ENCODE peak calls at places on chromosomes 3 and 15, in eight cellular contexts. X is GM23248, C is tibial artery, A is astrocyte, W is upper lobe of right lung, Z is neuronal stem cell, F is ovary, T is mammary epithelial cell. J is an unnamed sample.

GRCh38 chr3:44942202-44942921 is 33.6 kb downstream of the ZDHHC3 start:
- DNase-seq in X (peak; percentile 80), C (no peak), A (peak; percentile 43), W (no peak), Z (no peak), F (no peak), T (peak; percentile 71), J (no peak)

GRCh38 chr3:56197991-56198390 is 270.3 kb downstream of the ERC2 start:
- DNase-seq in X (no peak), C (no peak), A (no peak), W (no peak), Z (no peak), F (no peak), T (no peak), J (no peak)

GRCh38 chr15:38652998-38653397 is 88.4 kb upstream of the RASGRP1 start:
- DNase-seq in X (no peak), C (no peak), A (no peak), W (no peak), Z (no peak), F (no peak), T (no peak), J (peak; percentile 20)

GRCh38 chr15:20340931-20341661 is 200.5 kb downstream of the GOLGA6L6 start:
- DNase-seq in X (no peak), C (peak; percentile 56), A (no peak), W (peak; percentile 90), Z (no peak), F (peak; percentile 58), T (peak; percentile 57), J (no peak)

GRCh38 chr3:61571516-61572336 is 10.4 kb downstream of the PTPRG start:
- DNase-seq in X (peak; percentile 84), C (peak; percentile 58), A (peak; percentile 95), W (no peak), Z (no peak), F (no peak), T (no peak), J (peak; percentile 50)

GRCh38 chr3:152943645-152944044 is 108.7 kb downstream of the P2RY1 start:
- DNase-seq in X (peak; percentile 17), C (no peak), A (peak; percentile 10), W (no peak), Z (no peak), F (no peak), T (peak; percentile 25), J (no peak)

GRCh38 chr15:33834892-33835730 is 133.2 kb upstream of the CHRM5 start:
- DNase-seq in X (peak; percentile 9), C (no peak), A (no peak), W (no peak), Z (no peak), F (no peak), T (no peak), J (peak; percentile 77)

GRCh38 chr3:51434746-51435323 is 43.8 kb downstream of the RBM15B start:
- DNase-seq in X (peak; percentile 59), C (no peak), A (peak; percentile 16), W (no peak), Z (peak; percentile 31), F (no peak), T (peak; percentile 43), J (peak; percentile 84)

GRCh38 chr3:195077611-195078540 is 193.1 kb downstream of the XXYLT1 start:
- DNase-seq in X (no peak), C (no peak), A (no peak), W (peak; percentile 57), Z (no peak), F (no peak), T (no peak), J (no peak)

GRCh38 chr3:66297917-66298316 is 77.1 kb downstream of the SLC25A26 start:
- DNase-seq in X (peak; percentile 86), C (no peak), A (peak; percentile 93), W (no peak), Z (no peak), F (no peak), T (peak; percentile 1), J (no peak)

GRCh38 chr3:55690746-55691540 is 203.8 kb upstream of the WNT5A start:
- DNase-seq in X (no peak), C (no peak), A (no peak), W (no peak), Z (peak; percentile 51), F (no peak), T (no peak), J (peak; percentile 78)

GRCh38 chr3:47781685-47782537 is at the start of gene SMARCC1:
- DNase-seq in X (peak; percentile 99), C (peak; percentile 97), A (peak; percentile 91), W (peak; percentile 99), Z (peak; percentile 97), F (peak; percentile 98), T (peak; percentile 98), J (peak; percentile 99)

GRCh38 chr15:90165659-90166489 is 35.3 kb upstream of the SEMA4B start:
- DNase-seq in X (peak; percentile 99), C (peak; percentile 64), A (peak; percentile 99), W (peak; percentile 92), Z (no peak), F (no peak), T (peak; percentile 100), J (no peak)

GRCh38 chr3:130093741-130094391 is 12.2 kb downstream of the ALG1L2 start:
- DNase-seq in X (no peak), C (no peak), A (no peak), W (no peak), Z (no peak), F (no peak), T (no peak), J (peak; percentile 51)

GRCh38 chr3:84724877-84725276 is 233.9 kb upstream of the CADM2 start:
- DNase-seq in X (peak; percentile 43), C (no peak), A (peak; percentile 86), W (no peak), Z (no peak), F (no peak), T (peak; percentile 1), J (no peak)

GRCh38 chr3:114508976-114509375 is 215.1 kb downstream of the TIGIT start:
- DNase-seq in X (peak; percentile 19), C (no peak), A (no peak), W (no peak), Z (no peak), F (no peak), T (no peak), J (peak; percentile 18)

GRCh38 chr15:62879770-62880169 is 162.8 kb upstream of the TPM1 start:
- DNase-seq in X (no peak), C (no peak), A (no peak), W (no peak), Z (no peak), F (no peak), T (no peak), J (no peak)

GRCh38 chr3:149186219-149186618 is 35.4 kb downstream of the CP start:
- DNase-seq in X (no peak), C (no peak), A (no peak), W (no peak), Z (no peak), F (no peak), T (no peak), J (no peak)
- H3K4me3 ChIP-seq in X (no peak overlapping the region), C (no peak overlapping the region), A (no peak overlapping the region), W (no peak overlapping the region), Z (no peak overlapping the region), F (no peak overlapping the region), T (no peak overlapping the region), J (no peak overlapping the region)

DNA sequence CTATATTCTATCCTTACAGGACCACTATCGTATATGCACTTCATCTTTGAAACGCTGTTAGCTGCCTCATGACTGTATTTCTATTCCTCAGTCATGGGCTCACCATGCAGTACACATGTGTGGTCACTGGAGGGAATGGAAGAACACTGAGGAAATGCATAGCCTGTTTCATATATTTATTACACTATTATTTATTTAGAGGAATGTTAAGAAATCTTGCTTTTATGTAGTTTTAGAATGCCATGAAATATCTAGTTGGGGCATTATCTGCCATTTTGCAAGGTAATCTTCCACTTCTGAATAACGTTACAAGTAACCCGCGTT is 155.7 kb downstream of the IGF1R start:
- DNase-seq in X (peak; percentile 41), C (no peak), A (no peak), W (no peak), Z (no peak), F (no peak), T (no peak), J (no peak)
- H3K4me1 ChIP-seq in X (peaks cover 41% of the 10 kb centered on the region), C (peaks cover 4% of the 10 kb centered on the region), A (peaks cover 36% of the 10 kb centered on the region), W (peaks cover 33% of the 10 kb centered on the region), Z (peaks cover 35% of the 10 kb centered on the region), F (peaks cover 30% of the 10 kb centered on the region), T (peaks cover 39% of the 10 kb centered on the region), J (peaks cover 66% of the 10 kb centered on the region)

GRCh38 chr3:106126836-106127235 is 258.0 kb upstream of the CBLB start:
- DNase-seq in X (no peak), C (no peak), A (no peak), W (no peak), Z (no peak), F (no peak), T (no peak), J (no peak)
- H3K4me3 ChIP-seq in X (peak overlapping the region; percentile 52), C (no peak overlapping the region), A (no peak overlapping the region), W (no peak overlapping the region), Z (no peak overlapping the region), F (no peak overlapping the region), T (no peak overlapping the region), J (no peak overlapping the region)

GRCh38 chr3:49006591-49007067 is 562 bp upstream of the WDR6 start:
- DNase-seq in X (peak; percentile 76), C (peak; percentile 40), A (peak; percentile 52), W (peak; percentile 76), Z (no peak), F (peak; percentile 81), T (no peak), J (peak; percentile 21)

GRCh38 chr3:49012441-49013017 is 5.3 kb downstream of the WDR6 start:
- DNase-seq in X (no peak), C (no peak), A (no peak), W (no peak), Z (no peak), F (no peak), T (no peak), J (no peak)

GRCh38 chr3:49007068-49007770 is at the start of gene WDR6:
- DNase-seq in X (peak; percentile 97), C (peak; percentile 98), A (peak; percentile 94), W (peak; percentile 99), Z (peak; percentile 96), F (peak; percentile 98), T (peak; percentile 98), J (peak; percentile 99)

GRCh38 chr3:49007771-49008528 is 759 bp downstream of the WDR6 start:
- DNase-seq in X (peak; percentile 92), C (peak; percentile 87), A (peak; percentile 57), W (peak; percentile 96), Z (peak; percentile 86), F (peak; percentile 94), T (peak; percentile 87), J (peak; percentile 96)

DNA sequence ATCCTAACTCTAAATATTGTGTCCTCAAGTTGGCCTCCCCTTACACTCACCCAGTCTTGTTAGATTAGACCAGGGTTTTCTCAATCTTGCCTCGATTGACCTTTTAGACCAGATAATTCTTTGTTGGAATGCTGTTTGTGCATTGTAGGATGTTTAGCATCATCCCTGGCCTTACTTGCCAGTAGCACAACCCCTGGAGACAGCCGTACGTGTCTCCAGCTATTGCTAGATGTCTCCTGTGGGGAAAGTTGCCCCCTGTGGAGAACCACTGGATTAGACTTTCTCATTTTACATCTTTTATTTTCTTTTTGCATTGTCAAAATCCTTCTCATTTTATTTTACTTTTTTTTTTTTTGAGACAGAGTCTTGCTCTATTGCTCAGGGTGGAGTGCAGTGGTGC is 2.2 kb downstream of the WDR6 start:
- DNase-seq in X (no peak), C (no peak), A (no peak), W (no peak), Z (no peak), F (no peak), T (no peak), J (no peak)
- H3K4me1 ChIP-seq in X (peaks cover 11% of the 10 kb centered on the region), C (no peaks in the 10 kb centered on the region), A (peaks cover 16% of the 10 kb centered on the region), W (peaks cover 20% of the 10 kb centered on the region), Z (peaks cover 15% of the 10 kb centered on the region), F (peaks cover 8% of the 10 kb centered on the region), T (peaks cover 26% of the 10 kb centered on the region), J (peaks cover 9% of the 10 kb centered on the region)

J was measured in GM23338.